ENCODE peak calls at places on chromosomes 12 and 14, in nine cellular contexts. K, L, O, H, X, E, V, P and Q are unnamed samples. For H3K79me2, the result is how much of the 10 kb centered on the place peaks cover.

GRCh38 chr14:102407258-102407657 is 44.5 kb downstream of the TECPR2 start:
- DNase-seq in K (no peak), L (no peak), O (no peak), H (no peak), X (no peak), E (no peak), V (no peak), P (no peak), Q (no peak)

GRCh38 chr14:75861161-75861621 is 120.6 kb downstream of the TGFB3 start:
- DNase-seq in K (no peak), L (peak), O (peak), H (peak), X (no peak), E (peak), V (peak), P (peak), Q (no peak)

GRCh38 chr14:68308695-68309094 is 484.2 kb downstream of the ZFP36L1 start:
- DNase-seq in K (no peak), L (no peak), O (no peak), H (no peak), X (no peak), E (peak), V (no peak), P (no peak), Q (no peak)

GRCh38 chr14:54207075-54207474 is 189.7 kb upstream of the CDKN3 start:
- DNase-seq in K (no peak), L (no peak), O (no peak), H (no peak), X (no peak), E (peak), V (no peak), P (no peak), Q (no peak)

GRCh38 chr12:32107376-32108267 is 975 bp downstream of the BICD1 start:
- DNase-seq in K (peak), L (peak), O (peak), H (peak), X (peak), E (peak), V (peak), P (no peak), Q (peak)

GRCh38 chr12:126994599-126994998 is 1272.4 kb upstream of the TMEM132C start:
- DNase-seq in K (no peak), L (no peak), O (no peak), H (no peak), X (no peak), E (no peak), V (no peak), P (no peak), Q (no peak)

GRCh38 chr12:119182701-119183493 is 4.2 kb downstream of the HSPB8 start:
- DNase-seq in K (no peak), L (no peak), O (peak), H (no peak), X (no peak), E (no peak), V (no peak), P (no peak), Q (no peak)

GRCh38 chr12:56029666-56030293 is 8.9 kb downstream of the IKZF4 start:
- DNase-seq in K (peak), L (peak), O (peak), H (peak), X (peak), E (peak), V (no peak), P (peak), Q (peak)

GRCh38 chr14:73833530-73834257 is 17.9 kb upstream of the PTGR2 start:
- DNase-seq in K (no peak), L (no peak), O (peak), H (peak), X (peak), E (peak), V (no peak), P (no peak), Q (no peak)

GRCh38 chr12:3493225-3494049 is 2.4 kb downstream of the PRMT8 start:
- DNase-seq in K (peak), L (no peak), O (no peak), H (peak), X (peak), E (no peak), V (no peak), P (no peak), Q (no peak)

GRCh38 chr12:49231881-49232650 is 32.8 kb upstream of the TUBA1C start:
- DNase-seq in K (no peak), L (no peak), O (no peak), H (no peak), X (peak), E (no peak), V (no peak), P (no peak), Q (no peak)

GRCh38 chr14:53996041-53996440 is 39.4 kb upstream of the BMP4 start:
- DNase-seq in K (no peak), L (no peak), O (no peak), H (no peak), X (no peak), E (no peak), V (no peak), P (no peak), Q (no peak)

GRCh38 chr12:85804663-85805062 is 31.5 kb downstream of the RASSF9 start:
- DNase-seq in K (no peak), L (no peak), O (no peak), H (no peak), X (no peak), E (peak), V (no peak), P (no peak), Q (no peak)

GRCh38 chr14:20774258-20774657 is 6.1 kb downstream of the EDDM3B start:
- DNase-seq in K (no peak), L (no peak), O (no peak), H (no peak), X (no peak), E (no peak), V (no peak), P (no peak), Q (no peak)

GRCh38 chr12:49092086-49092815 is 2.4 kb downstream of the DHH start:
- DNase-seq in K (peak), L (peak), O (peak), H (peak), X (peak), E (peak), V (no peak), P (peak), Q (peak)

GRCh38 chr14:32457213-32457920 is 128.3 kb downstream of the AKAP6 start:
- DNase-seq in K (peak), L (no peak), O (peak), H (no peak), X (no peak), E (peak), V (no peak), P (no peak), Q (no peak)

GRCh38 chr14:43898709-43899108 is 608.4 kb downstream of the FSCB start:
- DNase-seq in K (no peak), L (peak), O (peak), H (peak), X (no peak), E (no peak), V (no peak), P (no peak), Q (no peak)

GRCh38 chr14:75831971-75832370 is 149.8 kb downstream of the TGFB3 start:
- DNase-seq in K (no peak), L (peak), O (peak), H (no peak), X (no peak), E (peak), V (no peak), P (no peak), Q (no peak)

GRCh38 chr14:102220031-102220430 is 80.3 kb downstream of the WDR20 start:
- DNase-seq in K (no peak), L (no peak), O (no peak), H (no peak), X (no peak), E (no peak), V (no peak), P (no peak), Q (peak)

GRCh38 chr12:45518516-45519235 is 210.8 kb upstream of the ARID2 start:
- DNase-seq in K (peak), L (no peak), O (no peak), H (no peak), X (no peak), E (no peak), V (no peak), P (no peak), Q (no peak)

GRCh38 chr12:49529409-49529808 is 9.4 kb upstream of the KCNH3 start:
- DNase-seq in K (no peak), L (no peak), O (no peak), H (no peak), X (no peak), E (no peak), V (no peak), P (no peak), Q (no peak)

GRCh38 chr14:65302571-65303184 is 109.9 kb upstream of the FUT8 start:
- DNase-seq in K (no peak), L (peak), O (no peak), H (no peak), X (no peak), E (peak), V (no peak), P (no peak), Q (peak)

GRCh38 chr12:68896881-68897540 is 36.0 kb downstream of the CPM start:
- DNase-seq in K (no peak), L (no peak), O (no peak), H (no peak), X (no peak), E (no peak), V (no peak), P (no peak), Q (peak)

GRCh38 chr14:100980823-100981222 is 77.3 kb upstream of the RTL1 start:
- DNase-seq in K (no peak), L (peak), O (no peak), H (no peak), X (no peak), E (no peak), V (no peak), P (no peak), Q (no peak)

DNA sequence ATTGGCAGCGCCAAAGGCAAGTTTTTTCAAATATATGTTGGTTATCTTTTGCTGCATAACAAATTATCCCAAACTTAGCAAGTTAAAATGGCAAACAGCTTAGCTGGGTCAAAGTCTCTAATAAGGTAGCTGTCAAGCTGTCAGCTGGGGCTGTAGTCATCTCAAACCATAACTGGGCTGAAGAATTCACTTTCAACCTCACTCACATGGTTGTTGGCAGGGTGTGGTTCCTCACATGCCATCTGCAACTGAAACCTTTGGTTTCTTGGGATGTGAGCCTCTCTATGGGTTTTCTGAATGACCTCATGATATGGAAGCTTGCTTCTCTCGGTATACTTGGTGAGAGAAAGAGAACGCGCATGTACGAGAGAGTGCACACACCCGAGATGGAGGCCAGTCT is 125.4 kb downstream of the LRIG3 start:
- DNase-seq in K (no peak), L (no peak), O (no peak), H (no peak), X (no peak), E (no peak), V (no peak), P (peak), Q (no peak)
- H3K4me2 ChIP-seq in K (no peak), L (no peak), O (no peak), H (no peak), X (no peak), E (no peak), V (no peak), P (no peak), Q (no peak)

DNA sequence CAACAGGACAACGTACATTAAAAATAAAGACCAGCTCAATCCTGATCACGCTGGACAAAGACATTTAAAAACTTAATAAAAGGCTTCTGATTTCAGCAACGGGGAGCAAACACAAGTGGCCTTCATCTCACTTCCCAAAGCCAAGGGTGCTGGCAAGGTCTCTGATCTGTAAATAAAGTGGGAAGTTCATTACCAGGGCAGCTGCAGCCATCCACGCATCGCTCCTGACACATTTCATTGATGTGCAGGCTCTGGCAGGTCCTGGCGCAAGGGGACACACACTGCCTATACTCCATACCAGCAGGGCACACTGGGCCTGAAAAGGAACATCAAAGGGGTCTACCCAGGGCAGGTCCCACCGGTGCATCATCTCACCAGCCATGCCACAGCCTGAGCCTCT is 51.0 kb downstream of the VWF start:
- DNase-seq in K (no peak), L (no peak), O (no peak), H (no peak), X (no peak), E (no peak), V (no peak), P (no peak), Q (no peak)
- TF ChIP-seq EZH2phosphoT487 in K (no peak), L (no peak), O (no peak), H (no peak), X (no peak), E (no peak), V (no peak), P (no peak), Q (no peak)

GRCh38 chr14:99207456-99207855 is 64.5 kb downstream of the BCL11B start:
- DNase-seq in K (no peak), L (no peak), O (no peak), H (no peak), X (no peak), E (no peak), V (no peak), P (no peak), Q (no peak)
- H3K79me2 ChIP-seq in K (under half), L (under half), O (under half), H (half or more), X (under half), E (under half), V (under half), P (under half), Q (under half)

GRCh38 chr14:38121280-38121679 is 86.4 kb upstream of the SSTR1 start:
- DNase-seq in K (no peak), L (no peak), O (no peak), H (no peak), X (no peak), E (no peak), V (no peak), P (no peak), Q (peak)

GRCh38 chr14:38122241-38122640 is 85.5 kb upstream of the SSTR1 start:
- DNase-seq in K (no peak), L (peak), O (no peak), H (no peak), X (no peak), E (peak), V (no peak), P (no peak), Q (no peak)

GRCh38 chr14:38124496-38124895 is 83.2 kb upstream of the SSTR1 start:
- DNase-seq in K (no peak), L (no peak), O (no peak), H (no peak), X (no peak), E (no peak), V (no peak), P (no peak), Q (peak)

GRCh38 chr14:38116895-38117294 is 90.8 kb upstream of the SSTR1 start:
- DNase-seq in K (no peak), L (no peak), O (no peak), H (no peak), X (no peak), E (no peak), V (no peak), P (no peak), Q (no peak)

DNA sequence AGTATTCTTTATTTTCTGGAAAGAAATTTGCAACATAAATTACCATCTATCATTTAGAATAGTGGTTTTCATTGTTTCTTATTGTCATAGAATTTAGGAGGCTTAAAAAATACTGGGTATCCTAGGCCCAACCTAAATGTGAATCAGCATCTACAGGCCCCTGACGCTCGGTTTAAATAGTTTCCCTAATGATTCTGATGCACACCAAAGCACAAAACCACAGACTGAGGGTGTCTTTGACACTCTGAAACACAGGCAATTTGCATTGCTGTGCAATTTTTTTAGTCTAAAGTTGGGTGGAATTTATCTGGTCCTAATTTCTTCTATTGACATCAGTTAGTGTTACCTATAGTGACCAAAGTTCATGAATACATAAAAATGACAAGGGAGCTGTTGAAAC is 87.6 kb upstream of the SSTR1 start:
- DNase-seq in K (no peak), L (no peak), O (no peak), H (no peak), X (no peak), E (no peak), V (no peak), P (no peak), Q (no peak)
- H3K4me2 ChIP-seq in K (no peak), L (no peak), O (no peak), H (no peak), X (no peak), E (no peak), V (no peak), P (no peak), Q (no peak)

DNA sequence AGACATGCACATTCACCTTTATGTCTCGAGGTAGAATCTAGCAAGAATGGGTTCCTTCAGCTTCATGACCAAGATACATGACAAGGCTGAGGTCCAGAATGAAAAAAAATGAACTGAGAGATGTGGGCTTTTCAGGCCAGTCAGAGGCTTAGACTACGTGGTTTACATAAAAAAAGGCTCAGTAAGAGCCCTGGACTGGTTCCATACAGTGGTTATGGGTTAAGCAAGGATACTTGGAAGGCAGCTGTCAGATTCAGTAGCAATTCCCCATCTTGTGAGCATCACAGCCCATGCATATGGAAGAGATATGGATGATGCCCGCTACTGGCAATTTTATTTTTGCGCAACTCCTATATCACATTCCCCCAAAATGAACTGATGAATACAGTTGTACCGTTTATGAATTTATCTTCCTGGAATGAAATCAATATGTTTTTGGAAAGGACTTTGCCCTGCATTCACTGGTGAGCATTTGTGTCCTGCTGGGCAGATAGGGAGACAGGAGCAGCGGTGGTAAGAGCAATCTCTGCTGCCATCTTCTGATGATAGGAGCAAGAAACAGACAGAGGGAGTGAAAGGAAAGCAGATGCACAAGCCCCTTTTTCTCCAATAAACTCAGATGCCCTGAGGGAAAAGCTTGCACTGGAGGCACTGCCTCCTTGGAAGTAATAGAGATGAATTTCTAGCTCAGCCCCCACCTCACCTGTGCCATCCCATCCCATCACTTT is 280.4 kb downstream of the GALC start:
- DNase-seq in K (no peak), L (no peak), O (peak), H (peak), X (peak), E (no peak), V (no peak), P (no peak), Q (no peak)
- TF ChIP-seq EZH2phosphoT487 in K (no peak), L (no peak), O (no peak), H (no peak), X (no peak), E (no peak), V (no peak), P (no peak), Q (no peak)

DNA sequence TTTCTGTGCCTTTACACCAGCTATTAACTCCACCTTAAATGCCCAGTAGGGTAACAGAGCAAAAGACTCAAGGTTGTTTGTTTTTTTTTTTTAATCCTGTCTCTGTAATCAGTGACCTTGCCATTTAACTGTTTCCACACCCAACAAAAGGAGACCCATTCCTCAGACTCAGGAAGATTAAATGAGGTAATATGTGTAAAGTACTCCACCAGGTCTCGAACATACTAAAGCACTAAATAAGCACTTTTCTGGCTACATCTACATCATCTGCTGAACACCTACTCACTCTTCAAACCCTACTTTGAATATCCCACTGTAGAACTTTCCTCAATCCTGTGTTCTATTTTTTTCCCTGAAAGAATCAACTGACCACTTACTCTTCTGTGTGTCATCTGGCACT is 4.1 kb downstream of the SLC2A13 start:
- DNase-seq in K (no peak), L (no peak), O (no peak), H (no peak), X (no peak), E (no peak), V (no peak), P (no peak), Q (no peak)
- H3K79me2 ChIP-seq in K (under half), L (under half), O (half or more), H (half or more), X (under half), E (under half), V (under half), P (under half), Q (under half)

DNA sequence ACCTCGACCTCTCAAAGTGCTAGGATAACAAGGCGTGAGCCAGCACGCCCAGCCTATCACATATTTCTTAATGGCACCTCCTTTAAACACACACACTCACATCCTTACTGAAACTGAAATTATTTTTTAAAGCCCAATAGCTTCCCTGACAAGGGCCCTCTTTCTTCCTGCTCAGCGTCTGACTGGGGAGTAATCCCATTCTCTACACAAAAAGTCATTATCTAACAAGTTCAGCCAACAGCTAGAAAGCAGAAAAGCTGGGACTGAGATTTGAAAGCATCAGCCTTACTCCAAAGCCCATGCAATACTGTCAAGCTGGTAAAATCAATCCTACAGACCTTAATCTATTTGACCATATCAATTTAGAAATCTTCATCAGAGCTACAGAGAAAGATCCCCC is 10.0 kb upstream of the AICDA start:
- DNase-seq in K (no peak), L (no peak), O (no peak), H (no peak), X (no peak), E (no peak), V (no peak), P (no peak), Q (no peak)
- H3K4me2 ChIP-seq in K (no peak), L (no peak), O (no peak), H (no peak), X (no peak), E (no peak), V (no peak), P (no peak), Q (no peak)

GRCh38 chr12:12004524-12004923 is 66.2 kb upstream of the BCL2L14 start:
- DNase-seq in K (peak), L (no peak), O (no peak), H (no peak), X (no peak), E (no peak), V (no peak), P (no peak), Q (no peak)
- TF ChIP-seq EZH2phosphoT487 in K (no peak), L (no peak), O (no peak), H (no peak), X (no peak), E (no peak), V (no peak), P (no peak), Q (no peak)

DNA sequence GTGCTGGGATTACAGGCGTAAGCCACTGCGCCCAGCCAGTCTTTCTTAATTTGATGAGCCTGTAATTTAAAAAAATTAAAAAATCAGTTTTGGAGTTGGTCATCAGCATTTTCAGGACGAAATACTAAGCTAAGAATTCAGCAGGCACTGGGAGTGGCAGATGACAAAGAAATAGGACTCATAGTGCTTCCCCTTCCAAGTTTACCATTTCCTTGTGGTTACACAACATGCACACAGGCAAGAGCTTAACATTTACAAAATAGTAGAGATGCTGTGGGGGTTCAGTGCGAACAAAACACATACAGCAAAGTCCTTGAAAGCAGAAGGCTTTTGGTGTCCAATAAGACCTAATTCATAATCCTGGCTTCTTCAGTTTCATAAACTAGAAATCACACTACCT is 22.1 kb upstream of the KIF21A start:
- DNase-seq in K (no peak), L (no peak), O (no peak), H (no peak), X (no peak), E (no peak), V (no peak), P (no peak), Q (no peak)
- H3K79me2 ChIP-seq in K (under half), L (under half), O (under half), H (under half), X (under half), E (under half), V (under half), P (under half), Q (under half)